ENCODE peak calls at places on chromosomes 6 and 20, in seven cellular contexts. Z, Y, E, J, B, O and W are unnamed samples. For H3K4me1, the result is how much of the 10 kb centered on the place peaks cover.

GRCh38 chr6:34459899-34460593 is 5.8 kb upstream of the PACSIN1 start:
- DNase-seq in Z (no peak), Y (peak), E (peak), J (peak), B (peak), O (peak), W (peak)

GRCh38 chr6:163759542-163759941 is 345.0 kb downstream of the QKI start:
- DNase-seq in Z (no peak), Y (no peak), E (peak), J (no peak), B (peak), O (peak), W (no peak)

GRCh38 chr6:53793318-53793975 is 1.4 kb upstream of the LRRC1 start:
- DNase-seq in Z (peak), Y (peak), E (peak), J (peak), B (peak), O (peak), W (peak)

GRCh38 chr6:52394251-52394666 is 25.9 kb upstream of the EFHC1 start:
- DNase-seq in Z (no peak), Y (no peak), E (no peak), J (no peak), B (no peak), O (no peak), W (no peak)

GRCh38 chr20:25282034-25282781 is 34.3 kb downstream of the PYGB start:
- DNase-seq in Z (no peak), Y (peak), E (no peak), J (no peak), B (no peak), O (no peak), W (no peak)

GRCh38 chr20:1617055-1617454 is 2.8 kb downstream of the SIRPB1 start:
- DNase-seq in Z (no peak), Y (no peak), E (no peak), J (no peak), B (no peak), O (peak), W (no peak)

GRCh38 chr6:47780510-47781356 is 1.1 kb upstream of the OPN5 start:
- DNase-seq in Z (peak), Y (peak), E (peak), J (peak), B (peak), O (peak), W (peak)

GRCh38 chr6:77456531-77457248 is 6.6 kb downstream of the HTR1B start:
- DNase-seq in Z (no peak), Y (no peak), E (peak), J (peak), B (peak), O (peak), W (peak)

GRCh38 chr6:145132709-145133108 is 602.6 kb downstream of the EPM2A start:
- DNase-seq in Z (no peak), Y (no peak), E (no peak), J (no peak), B (no peak), O (no peak), W (no peak)

GRCh38 chr6:89597372-89597771 is 41.2 kb downstream of the LYRM2 start:
- DNase-seq in Z (no peak), Y (no peak), E (no peak), J (no peak), B (no peak), O (no peak), W (no peak)

GRCh38 chr6:23368557-23368956 is 757.5 kb upstream of the NRSN1 start:
- DNase-seq in Z (no peak), Y (no peak), E (no peak), J (no peak), B (no peak), O (no peak), W (no peak)

GRCh38 chr6:36953931-36954261 is 642 bp upstream of the PI16 start:
- DNase-seq in Z (no peak), Y (no peak), E (no peak), J (no peak), B (no peak), O (no peak), W (no peak)

GRCh38 chr6:108942556-108943492 is 94.6 kb downstream of the ARMC2 start:
- DNase-seq in Z (no peak), Y (no peak), E (no peak), J (no peak), B (no peak), O (no peak), W (peak)

GRCh38 chr6:3355358-3356055 is 96.8 kb downstream of the PSMG4 start:
- DNase-seq in Z (peak), Y (no peak), E (no peak), J (no peak), B (no peak), O (peak), W (peak)

GRCh38 chr6:79605968-79606764 is 25.0 kb upstream of the SH3BGRL2 start:
- DNase-seq in Z (no peak), Y (no peak), E (no peak), J (peak), B (no peak), O (no peak), W (peak)

GRCh38 chr6:53623497-53623896 is 42.1 kb downstream of the KLHL31 start:
- DNase-seq in Z (no peak), Y (no peak), E (peak), J (no peak), B (no peak), O (no peak), W (no peak)

GRCh38 chr6:128039542-128039941 is 138.7 kb upstream of the THEMIS start:
- DNase-seq in Z (no peak), Y (no peak), E (no peak), J (no peak), B (peak), O (no peak), W (no peak)

GRCh38 chr6:41591859-41592502 is 45.8 kb downstream of the FOXP4 start:
- DNase-seq in Z (peak), Y (peak), E (peak), J (peak), B (peak), O (peak), W (peak)

GRCh38 chr6:2179950-2180349 is 65.5 kb downstream of the GMDS start:
- DNase-seq in Z (no peak), Y (no peak), E (peak), J (no peak), B (no peak), O (peak), W (no peak)

GRCh38 chr6:84791233-84791632 is 26.8 kb upstream of the TBX18 start:
- DNase-seq in Z (no peak), Y (no peak), E (no peak), J (no peak), B (peak), O (no peak), W (no peak)

GRCh38 chr20:59812286-59813125 is 120.9 kb downstream of the SYCP2 start:
- DNase-seq in Z (no peak), Y (peak), E (no peak), J (peak), B (no peak), O (no peak), W (no peak)

GRCh38 chr20:25032065-25032477 is 25.9 kb downstream of the ACSS1 start:
- DNase-seq in Z (no peak), Y (no peak), E (no peak), J (no peak), B (no peak), O (no peak), W (no peak)

GRCh38 chr20:25310268-25310920 is 62.5 kb downstream of the PYGB start:
- DNase-seq in Z (no peak), Y (no peak), E (peak), J (no peak), B (peak), O (peak), W (peak)

GRCh38 chr6:11460837-11461661 is 76.5 kb upstream of the TMEM170B start:
- DNase-seq in Z (no peak), Y (no peak), E (no peak), J (no peak), B (no peak), O (no peak), W (no peak)

GRCh38 chr20:43040427-43040826 is 149.3 kb downstream of the PTPRT start:
- DNase-seq in Z (peak), Y (peak), E (no peak), J (peak), B (no peak), O (peak), W (peak)

GRCh38 chr20:17646901-17647301 is 35.1 kb downstream of the RRBP1 start:
- DNase-seq in Z (no peak), Y (no peak), E (no peak), J (no peak), B (no peak), O (no peak), W (no peak)

GRCh38 chr20:57391439-57392129 is 388 bp downstream of the RBM38 start:
- DNase-seq in Z (no peak), Y (no peak), E (no peak), J (no peak), B (peak), O (peak), W (no peak)
- H3K4me1 ChIP-seq in Z (under half), Y (under half), E (under half), J (under half), B (half or more), O (half or more), W (under half)

GRCh38 chr20:37443596-37443995 is 77.5 kb upstream of the NNAT start:
- DNase-seq in Z (no peak), Y (no peak), E (no peak), J (no peak), B (no peak), O (no peak), W (no peak)
- H2AK5ac ChIP-seq in Z (no peak), Y (peak), E (no peak), J (no peak), B (no peak), O (no peak), W (no peak)

GRCh38 chr20:35542990-35543389 is 1.1 kb downstream of the ERGIC3 start:
- DNase-seq in Z (no peak), Y (no peak), E (no peak), J (no peak), B (no peak), O (no peak), W (no peak)
- H3K27ac ChIP-seq in Z (no peak), Y (no peak), E (no peak), J (no peak), B (no peak), O (no peak), W (no peak)

GRCh38 chr20:5170341-5170740 is 43.5 kb downstream of the CDS2 start:
- DNase-seq in Z (no peak), Y (no peak), E (no peak), J (no peak), B (no peak), O (no peak), W (no peak)
- H3K4me1 ChIP-seq in Z (under half), Y (under half), E (under half), J (under half), B (under half), O (under half), W (under half)

GRCh38 chr20:22995923-22996322 is 39.2 kb upstream of the SSTR4 start:
- DNase-seq in Z (no peak), Y (no peak), E (no peak), J (no peak), B (no peak), O (no peak), W (no peak)

GRCh38 chr20:22998476-22998875 is 36.6 kb upstream of the SSTR4 start:
- DNase-seq in Z (no peak), Y (no peak), E (no peak), J (no peak), B (no peak), O (no peak), W (no peak)

GRCh38 chr20:22999756-23000155 is 35.4 kb upstream of the SSTR4 start:
- DNase-seq in Z (no peak), Y (no peak), E (peak), J (no peak), B (no peak), O (no peak), W (no peak)

DNA sequence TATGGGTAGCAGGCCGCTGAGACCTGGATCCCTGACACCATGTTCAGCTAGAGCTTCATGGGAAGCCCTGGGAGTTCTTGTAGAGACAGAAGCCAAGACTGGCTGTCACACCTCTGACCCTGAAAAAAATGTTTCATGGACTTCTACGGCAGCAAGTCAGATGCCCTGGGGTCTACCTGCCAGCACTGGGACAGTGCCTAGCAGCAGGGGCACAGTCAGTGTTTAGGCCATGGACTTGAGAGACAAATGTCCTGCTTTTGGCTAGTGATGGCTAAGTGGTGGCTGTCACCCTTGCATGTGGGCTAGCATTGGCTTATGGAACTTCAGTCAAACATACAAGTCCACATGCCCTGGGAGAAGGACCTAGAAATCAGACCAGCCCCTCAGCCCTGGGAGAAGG is 41.3 kb upstream of the SSTR4 start:
- DNase-seq in Z (no peak), Y (no peak), E (no peak), J (no peak), B (no peak), O (no peak), W (no peak)
- H2AK5ac ChIP-seq in Z (no peak), Y (no peak), E (no peak), J (no peak), B (no peak), O (no peak), W (no peak)

DNA sequence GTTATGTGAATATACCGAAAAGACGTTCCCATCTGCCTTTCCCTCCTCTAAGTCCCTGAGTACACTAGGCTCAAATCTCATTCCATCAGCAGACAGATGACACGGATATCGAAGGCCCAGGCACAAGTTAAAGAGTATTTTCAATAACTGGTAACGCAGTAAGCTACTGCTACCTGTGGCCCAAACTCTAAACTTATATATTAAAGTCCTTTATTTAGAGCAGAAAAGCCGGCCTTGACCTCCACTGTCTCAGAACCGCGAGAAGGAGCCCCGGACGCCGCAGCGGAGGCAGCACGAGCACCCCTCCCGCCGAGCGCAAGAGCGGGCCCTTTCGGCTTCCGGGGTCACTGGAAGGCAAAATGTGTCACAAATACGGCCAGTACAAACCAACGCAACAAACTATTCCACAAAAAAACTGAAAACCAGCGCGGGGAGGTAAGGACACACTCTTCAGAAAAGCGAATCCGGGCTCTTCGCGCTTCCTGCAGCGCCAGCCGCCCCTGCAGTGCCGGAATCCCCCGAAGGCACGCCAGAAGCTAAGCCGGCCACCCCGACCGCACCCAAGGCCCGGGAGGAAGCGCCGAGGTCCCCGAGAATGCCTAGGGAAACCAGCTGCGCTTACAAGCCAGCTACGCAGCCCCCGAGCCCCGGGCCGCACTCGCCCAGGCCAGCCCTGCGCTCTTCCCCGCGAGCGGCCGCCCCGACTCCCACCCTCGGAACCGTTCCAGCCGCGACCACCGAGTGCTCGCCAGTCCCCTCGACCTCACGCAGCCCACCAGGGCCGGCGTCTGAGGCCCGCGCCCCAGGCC is 681 bp downstream of the DIDO1 start:
- DNase-seq in Z (no peak), Y (no peak), E (peak), J (no peak), B (peak), O (peak), W (peak)
- H3K27ac ChIP-seq in Z (peak), Y (peak), E (peak), J (no peak), B (peak), O (peak), W (peak)

GRCh38 chr6:45513843-45514242 is 136.1 kb upstream of the SUPT3H start:
- DNase-seq in Z (no peak), Y (no peak), E (no peak), J (no peak), B (no peak), O (no peak), W (no peak)

GRCh38 chr6:45518321-45518720 is 140.6 kb upstream of the SUPT3H start:
- DNase-seq in Z (no peak), Y (no peak), E (no peak), J (no peak), B (no peak), O (no peak), W (no peak)

GRCh38 chr6:45512594-45512993 is 134.9 kb upstream of the SUPT3H start:
- DNase-seq in Z (no peak), Y (no peak), E (no peak), J (no peak), B (no peak), O (no peak), W (no peak)

GRCh38 chr6:45513331-45513730 is 135.6 kb upstream of the SUPT3H start:
- DNase-seq in Z (no peak), Y (no peak), E (no peak), J (no peak), B (no peak), O (no peak), W (peak)

DNA sequence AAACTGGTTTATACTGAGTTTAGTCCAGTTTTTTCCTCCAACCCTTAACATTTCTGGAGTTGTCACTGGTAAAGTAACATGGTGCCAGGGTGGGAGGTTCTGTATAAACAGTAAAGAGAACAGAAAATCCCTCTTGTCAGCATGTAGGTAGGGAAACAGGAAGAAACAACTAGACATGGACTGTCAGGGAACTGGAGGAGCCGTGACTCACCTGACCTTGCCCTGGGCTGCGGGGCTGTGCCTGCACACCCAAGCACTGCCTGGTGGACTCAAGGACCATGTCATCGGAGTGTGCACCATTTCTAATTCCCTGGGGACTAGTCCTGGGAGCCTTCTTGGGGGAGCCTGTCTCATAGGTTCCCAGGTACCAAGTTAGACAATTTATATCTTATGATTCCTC is 136.7 kb upstream of the SUPT3H start:
- DNase-seq in Z (no peak), Y (no peak), E (peak), J (no peak), B (peak), O (peak), W (no peak)
- H3K4me1 ChIP-seq in Z (under half), Y (under half), E (under half), J (under half), B (under half), O (under half), W (under half)

DNA sequence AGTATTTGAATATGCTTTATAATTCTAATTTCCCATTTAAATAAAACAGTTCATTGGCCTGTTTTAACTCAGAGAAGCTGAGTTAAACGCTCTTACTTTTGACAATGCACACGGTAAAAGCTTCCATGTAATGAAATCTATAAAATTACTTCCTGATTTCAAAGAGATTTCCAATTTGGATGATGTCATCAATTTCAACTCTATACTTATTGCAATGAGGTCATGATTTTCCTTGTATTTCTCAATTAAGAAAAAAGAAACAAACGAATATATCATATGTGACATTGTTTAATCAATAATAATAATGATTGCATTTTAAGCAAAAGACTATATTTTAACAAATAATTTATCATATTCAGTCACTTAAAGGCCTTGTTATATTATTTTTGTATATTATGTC is 926.1 kb upstream of the MANEA start:
- DNase-seq in Z (no peak), Y (no peak), E (no peak), J (no peak), B (no peak), O (no peak), W (no peak)
- H2AK5ac ChIP-seq in Z (no peak), Y (no peak), E (no peak), J (no peak), B (no peak), O (no peak), W (no peak)

GRCh38 chr6:16334671-16335070 is 96.3 kb downstream of the GMPR start:
- DNase-seq in Z (no peak), Y (no peak), E (peak), J (no peak), B (peak), O (peak), W (peak)
- H3K27ac ChIP-seq in Z (no peak), Y (no peak), E (peak), J (no peak), B (peak), O (peak), W (no peak)

GRCh38 chr6:14444296-14444993 is 326.9 kb downstream of the CD83 start:
- DNase-seq in Z (no peak), Y (no peak), E (no peak), J (no peak), B (no peak), O (no peak), W (peak)

GRCh38 chr6:14451594-14452374 is 334.2 kb downstream of the CD83 start:
- DNase-seq in Z (no peak), Y (no peak), E (no peak), J (no peak), B (no peak), O (no peak), W (no peak)

GRCh38 chr6:14448246-14448645 is 330.7 kb downstream of the CD83 start:
- DNase-seq in Z (no peak), Y (no peak), E (no peak), J (no peak), B (no peak), O (no peak), W (no peak)

GRCh38 chr6:14450133-14451040 is 332.8 kb downstream of the CD83 start:
- DNase-seq in Z (no peak), Y (no peak), E (peak), J (no peak), B (peak), O (no peak), W (no peak)

DNA sequence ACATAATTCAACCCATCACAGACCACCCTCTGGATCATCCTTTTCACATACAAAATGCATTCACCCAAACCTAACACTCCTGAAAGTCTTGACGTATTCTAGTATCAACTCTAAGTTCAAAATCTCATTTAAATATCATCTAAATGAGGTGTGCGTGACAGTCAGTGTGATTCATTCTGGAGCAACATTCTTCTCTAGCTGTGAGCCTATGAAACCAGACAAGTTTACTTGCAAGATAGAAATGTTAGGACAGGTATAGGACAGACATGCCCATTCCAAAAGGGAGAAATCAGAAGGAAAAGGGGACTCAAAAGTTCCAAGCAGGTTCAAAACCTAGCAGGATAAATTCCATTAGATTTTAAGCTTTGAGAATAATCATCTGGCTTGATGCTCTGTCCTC is 329.7 kb downstream of the CD83 start:
- DNase-seq in Z (no peak), Y (no peak), E (no peak), J (no peak), B (no peak), O (peak), W (no peak)
- H3K4me1 ChIP-seq in Z (under half), Y (under half), E (under half), J (under half), B (under half), O (under half), W (under half)